ENCODE peak calls at places on chromosomes 6 and 20, in nine cellular contexts. F is stomach, V is astrocyte, J is colonic mucosa, D is spleen, Y is upper lobe of left lung, G is HCT116, K is tibial nerve, I is K562. R is an unnamed sample. For H3K4me1, the result is how much of the 10 kb centered on the place peaks cover.

GRCh38 chr20:13659288-13659687 is 20.6 kb upstream of the TASP1 start:
- DNase-seq in F (no peak), V (no peak), J (no peak), D (no peak), Y (no peak), G (no peak), K (no peak), I (no peak), R (no peak)

GRCh38 chr6:134539865-134540323 is 222.0 kb upstream of the SGK1 start:
- DNase-seq in F (no peak), V (peak), J (no peak), D (no peak), Y (no peak), G (no peak), K (no peak), I (no peak), R (no peak)

GRCh38 chr6:168711049-168711640 is 270.2 kb downstream of the SMOC2 start:
- DNase-seq in F (no peak), V (no peak), J (no peak), D (no peak), Y (no peak), G (no peak), K (no peak), I (peak), R (no peak)

GRCh38 chr6:39772559-39773283 is 19.5 kb upstream of the DAAM2 start:
- DNase-seq in F (no peak), V (peak), J (no peak), D (no peak), Y (no peak), G (no peak), K (no peak), I (no peak), R (peak)

GRCh38 chr6:159169557-159170332 is 545 bp downstream of the FNDC1 start:
- DNase-seq in F (no peak), V (peak), J (peak), D (no peak), Y (peak), G (no peak), K (no peak), I (peak), R (peak)

GRCh38 chr6:128532827-128533226 is 12.4 kb upstream of the PTPRK start:
- DNase-seq in F (no peak), V (no peak), J (no peak), D (no peak), Y (no peak), G (no peak), K (no peak), I (no peak), R (peak)

GRCh38 chr6:5084787-5085637 is at the start of gene PPP1R3G:
- DNase-seq in F (no peak), V (peak), J (peak), D (peak), Y (peak), G (no peak), K (peak), I (no peak), R (peak)

GRCh38 chr6:56906752-56907151 is 48.2 kb upstream of the BEND6 start:
- DNase-seq in F (no peak), V (peak), J (no peak), D (no peak), Y (no peak), G (no peak), K (no peak), I (no peak), R (no peak)

GRCh38 chr6:16698988-16699868 is 62.0 kb downstream of the ATXN1 start:
- DNase-seq in F (no peak), V (peak), J (no peak), D (no peak), Y (no peak), G (no peak), K (no peak), I (no peak), R (peak)

GRCh38 chr20:1335961-1336698 is 7.2 kb upstream of the SDCBP2 start:
- DNase-seq in F (no peak), V (no peak), J (no peak), D (peak), Y (no peak), G (no peak), K (no peak), I (no peak), R (no peak)

GRCh38 chr20:50516180-50516934 is 6.2 kb downstream of the PTPN1 start:
- DNase-seq in F (no peak), V (no peak), J (no peak), D (no peak), Y (no peak), G (no peak), K (no peak), I (no peak), R (no peak)

GRCh38 chr6:146297815-146298214 is 245.8 kb upstream of the RAB32 start:
- DNase-seq in F (no peak), V (no peak), J (no peak), D (no peak), Y (no peak), G (no peak), K (no peak), I (no peak), R (peak)

GRCh38 chr20:36373089-36373488 is 67.0 kb downstream of the DLGAP4 start:
- DNase-seq in F (no peak), V (no peak), J (no peak), D (no peak), Y (no peak), G (no peak), K (no peak), I (no peak), R (no peak)

GRCh38 chr6:2680264-2680908 is 70.3 kb downstream of the MYLK4 start:
- DNase-seq in F (no peak), V (no peak), J (no peak), D (no peak), Y (no peak), G (no peak), K (no peak), I (no peak), R (no peak)

GRCh38 chr6:113457156-113457555 is 400.0 kb upstream of the MARCKS start:
- DNase-seq in F (no peak), V (peak), J (no peak), D (no peak), Y (no peak), G (no peak), K (no peak), I (no peak), R (no peak)

GRCh38 chr20:59810376-59811187 is 122.9 kb downstream of the SYCP2 start:
- DNase-seq in F (peak), V (no peak), J (peak), D (peak), Y (no peak), G (no peak), K (no peak), I (peak), R (no peak)

GRCh38 chr6:120147218-120147871 is 797.8 kb upstream of the MAN1A1 start:
- DNase-seq in F (no peak), V (no peak), J (no peak), D (no peak), Y (no peak), G (no peak), K (no peak), I (no peak), R (peak)

GRCh38 chr20:18527836-18528235 is 20.1 kb downstream of the SEC23B start:
- DNase-seq in F (no peak), V (peak), J (no peak), D (no peak), Y (no peak), G (no peak), K (no peak), I (no peak), R (peak)

GRCh38 chr6:47733879-47734558 is 35.6 kb downstream of the ADGRF4 start:
- DNase-seq in F (no peak), V (no peak), J (peak), D (no peak), Y (no peak), G (peak), K (no peak), I (no peak), R (peak)

DNA sequence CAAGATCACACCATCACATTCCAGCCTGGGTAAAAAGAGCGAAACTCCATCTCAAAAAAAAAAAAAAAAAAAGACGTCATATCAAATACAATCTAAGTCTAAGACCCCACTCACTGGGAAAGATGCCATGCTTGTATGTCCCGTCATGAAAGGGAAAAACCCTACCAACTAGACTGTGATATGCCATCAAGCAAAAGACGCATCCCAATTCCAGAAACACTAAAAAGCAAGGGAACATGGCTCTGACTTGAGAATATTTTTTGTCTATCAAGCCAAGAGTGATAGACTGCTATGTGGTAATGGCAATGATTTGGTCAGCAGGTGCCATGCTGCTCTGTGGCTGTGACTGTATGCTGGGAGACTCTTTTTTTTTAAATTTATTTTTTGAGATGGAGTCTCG is 23.0 kb downstream of the LAMA5 start:
- DNase-seq in F (no peak), V (no peak), J (no peak), D (no peak), Y (no peak), G (no peak), K (no peak), I (no peak), R (no peak)
- TF ChIP-seq CTCF in F (no peak), V (no peak), J (no peak), D (no peak), Y (no peak), G (no peak), K (no peak), I (no peak), R (no peak)

DNA sequence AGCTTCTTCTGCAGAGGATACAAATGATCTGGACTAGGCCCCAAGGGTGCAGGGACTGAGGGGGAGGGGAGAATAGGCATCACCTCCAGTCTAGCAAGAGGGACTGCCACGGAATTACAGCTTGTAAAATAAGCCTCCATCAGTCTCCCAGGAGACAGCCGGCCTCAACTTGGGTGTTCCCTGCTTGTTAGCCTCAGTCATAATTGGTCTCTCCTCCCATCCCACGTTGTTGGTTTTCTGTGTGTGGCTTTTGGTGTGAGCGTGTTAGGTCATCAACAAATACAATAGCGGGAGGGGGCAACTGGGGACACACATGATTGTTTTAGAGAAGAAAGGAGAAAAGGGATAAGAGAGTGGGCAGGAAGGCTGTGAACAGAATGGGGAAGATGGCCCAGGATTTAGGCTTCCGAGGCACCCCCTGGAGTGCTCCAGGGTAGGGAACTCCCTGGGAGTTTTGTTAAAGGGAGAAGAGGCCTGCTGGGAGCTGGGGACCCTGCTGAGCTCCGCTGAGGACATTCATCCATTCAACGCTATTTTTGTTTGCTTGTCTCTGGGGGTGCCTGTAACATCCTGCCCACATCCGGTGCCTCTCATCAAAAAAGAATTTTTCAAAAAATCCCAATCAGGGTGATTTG is 9.2 kb downstream of the FOXA2 start:
- DNase-seq in F (no peak), V (no peak), J (peak), D (no peak), Y (no peak), G (no peak), K (no peak), I (no peak), R (no peak)
- H3K27ac ChIP-seq in F (peak), V (no peak), J (no peak), D (no peak), Y (no peak), G (no peak), K (no peak), I (no peak), R (no peak)

DNA sequence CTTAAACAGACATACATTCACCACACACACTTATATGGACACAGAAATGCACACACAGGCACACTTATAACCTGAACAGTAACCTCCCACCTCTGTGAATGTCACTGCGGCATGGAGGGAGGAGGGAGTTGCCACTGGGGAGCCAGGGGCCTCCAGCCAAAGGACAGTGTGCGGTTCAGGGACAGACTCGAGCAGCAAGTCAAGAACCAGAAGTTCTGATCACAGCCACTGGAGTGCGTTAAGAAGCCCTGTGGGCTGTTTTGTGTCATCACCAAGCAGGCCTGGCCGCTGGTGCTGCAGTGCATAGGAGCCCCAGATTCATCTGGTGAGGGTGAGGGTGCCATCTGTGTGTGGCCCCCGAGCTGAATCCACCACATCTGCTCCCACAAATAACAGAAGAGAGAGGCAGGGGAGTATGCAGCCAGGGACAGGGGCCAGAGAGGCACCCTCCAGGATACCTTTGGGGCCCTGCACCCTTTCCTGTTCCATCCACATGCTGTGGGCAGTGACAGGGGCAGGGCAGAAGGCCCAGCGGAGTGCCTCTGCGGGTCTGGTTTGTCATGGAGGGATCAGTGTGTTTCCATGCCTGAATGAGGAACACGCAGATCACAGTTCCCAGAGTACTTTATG is 20.3 kb downstream of the SYNDIG1 start:
- DNase-seq in F (no peak), V (no peak), J (no peak), D (peak), Y (no peak), G (no peak), K (no peak), I (no peak), R (no peak)
- H3K4me1 ChIP-seq in F (under half), V (under half), J (under half), D (under half), Y (under half), G (under half), K (under half), I (under half), R (under half)

GRCh38 chr20:35277531-35278395 is at the start of gene MMP24OS:
- DNase-seq in F (peak), V (peak), J (peak), D (peak), Y (peak), G (peak), K (peak), I (peak), R (no peak)
- TF ChIP-seq CTCF in F (no peak), V (no peak), J (no peak), D (no peak), Y (peak), G (peak), K (no peak), I (peak), R (peak)

DNA sequence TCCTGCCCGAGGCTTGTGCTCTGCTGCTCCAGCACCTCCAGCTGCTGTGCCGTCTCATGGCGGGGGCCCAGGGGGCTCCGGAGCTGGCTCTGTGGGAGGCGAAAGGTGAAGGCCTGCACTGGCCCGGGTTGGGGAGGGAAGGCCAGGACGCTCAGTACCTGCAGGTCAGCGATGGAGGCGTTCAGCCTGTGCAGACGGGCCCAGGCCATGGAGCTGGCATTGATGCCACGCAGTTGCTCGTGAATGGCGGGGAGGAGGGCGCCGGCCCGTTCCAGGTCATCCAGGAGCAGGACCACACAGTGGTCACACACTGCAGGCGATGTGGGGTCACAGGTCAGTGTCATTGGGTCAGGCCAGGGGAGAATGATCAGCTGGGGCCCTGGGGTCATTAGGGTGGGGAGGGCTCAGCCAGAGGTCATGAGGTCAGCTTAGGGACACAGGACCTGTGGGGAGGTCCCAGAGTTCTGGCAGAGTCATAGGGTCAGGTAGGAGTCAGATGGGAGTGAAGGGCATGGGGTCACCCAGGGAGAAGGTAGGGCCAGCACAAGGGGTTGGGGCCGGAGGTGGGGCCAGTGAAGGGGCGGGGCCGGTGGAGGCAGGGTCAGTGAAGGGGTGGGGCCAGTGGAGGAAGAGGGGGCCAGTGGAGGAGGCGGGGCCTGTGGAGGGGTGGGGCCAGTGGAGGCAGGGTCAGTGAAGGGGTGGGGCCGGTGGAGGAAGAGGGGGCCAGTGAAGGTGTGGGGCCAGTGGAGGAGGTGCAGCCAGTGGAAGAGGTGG is 18.0 kb downstream of the ADRM1 start:
- DNase-seq in F (no peak), V (no peak), J (peak), D (no peak), Y (peak), G (peak), K (no peak), I (peak), R (no peak)
- H3K27ac ChIP-seq in F (no peak), V (no peak), J (no peak), D (no peak), Y (peak), G (peak), K (no peak), I (peak), R (no peak)

R was measured in foreskin keratinocyte.